ENCODE peak calls at places on chromosomes 4 and X, in four cellular contexts. T is stromal cell of bone marrow, F is AG09309, Z is anterior cingulate cortex. V is an unnamed sample.

GRCh38 chr4:101600287-101600686 is 190.2 kb upstream of the BANK1 start:
- DNase-seq in T (no peak), F (no peak), Z (no peak), V (no peak)

GRCh38 chr4:123741906-123742305 is 345.3 kb downstream of the SPRY1 start:
- DNase-seq in T (peak), F (no peak), Z (no peak), V (no peak)

GRCh38 chr4:6781113-6781512 is 1.4 kb upstream of the KIAA0232 start:
- DNase-seq in T (no peak), F (no peak), Z (no peak), V (no peak)

GRCh38 chr4:86280246-86280645 is 79.6 kb downstream of the MAPK10 start:
- DNase-seq in T (no peak), F (no peak), Z (no peak), V (no peak)

GRCh38 chr4:53917719-53918118 is 146.7 kb downstream of the CHIC2 start:
- DNase-seq in T (no peak), F (no peak), Z (no peak), V (no peak)

GRCh38 chr4:115315182-115315581 is 201.8 kb upstream of the NDST4 start:
- DNase-seq in T (no peak), F (no peak), Z (no peak), V (no peak)

GRCh38 chrX:48632207-48632606 is 34.9 kb downstream of the WDR13 start:
- DNase-seq in T (no peak), F (no peak), Z (no peak), V (no peak)

GRCh38 chrX:150635952-150636351 is 57.2 kb upstream of the MTMR1 start:
- DNase-seq in T (peak), F (peak), Z (no peak), V (no peak)

GRCh38 chr4:153788419-153789276 is at the start of gene SFRP2:
- DNase-seq in T (no peak), F (no peak), Z (no peak), V (peak)

GRCh38 chrX:110087485-110088356 is 84.8 kb downstream of the TMEM164 start:
- DNase-seq in T (peak), F (peak), Z (no peak), V (no peak)

GRCh38 chr4:27711041-27711440 is 850.4 kb downstream of the STIM2 start:
- DNase-seq in T (no peak), F (no peak), Z (no peak), V (no peak)

V was measured in head of caudate nucleus.